ENCODE peak calls at places on chromosomes 4 and X, in nine cellular contexts. X is CD4-positive, alpha-beta T cell; T is neural crest cell; Y is CD8-positive, alpha-beta T cell; S is epithelial cell of esophagus; F is gastrocnemius medialis; N is testis; E is esophagus squamous epithelium; V is osteocyte. B is an unnamed sample.

GRCh38 chr4:163048447-163048846 is 118.2 kb downstream of the NAF1 start:
- DNase-seq in X (no peak), T (no peak), Y (no peak), S (peak; percentile 52), F (no peak), N (peak; percentile 60), E (no peak), V (no peak), B (no peak)

GRCh38 chr4:156692016-156692415 is 279.6 kb downstream of the PDGFC start:
- DNase-seq in X (no peak), T (no peak), Y (no peak), S (no peak), F (no peak), N (no peak), E (no peak), V (no peak), B (no peak)

GRCh38 chrX:8179653-8180052 is 8.6 kb upstream of the VCX2 start:
- DNase-seq in X (no peak), T (no peak), Y (no peak), S (peak; percentile 26), F (no peak), N (no peak), E (no peak), V (no peak), B (no peak)

GRCh38 chrX:40104649-40105015 is 6.9 kb upstream of the BCOR start:
- DNase-seq in X (no peak), T (no peak), Y (no peak), S (peak; percentile 56), F (peak; percentile 51), N (no peak), E (no peak), V (no peak), B (no peak)

GRCh38 chr4:2728806-2729532 is 27.2 kb downstream of the TNIP2 start:
- DNase-seq in X (no peak), T (no peak), Y (no peak), S (no peak), F (peak; percentile 10), N (no peak), E (no peak), V (no peak), B (peak; percentile 30)

GRCh38 chr4:84401669-84402068 is 97.4 kb downstream of the NKX6-1 start:
- DNase-seq in X (no peak), T (no peak), Y (no peak), S (no peak), F (no peak), N (no peak), E (no peak), V (no peak), B (no peak)

GRCh38 chrX:69366183-69366582 is 137.9 kb upstream of the NALF2 start:
- DNase-seq in X (no peak), T (no peak), Y (no peak), S (no peak), F (no peak), N (no peak), E (no peak), V (no peak), B (no peak)

GRCh38 chr4:10554694-10555093 is 97.5 kb upstream of the ZNF518B start:
- DNase-seq in X (peak; percentile 18), T (peak; percentile 80), Y (peak; percentile 43), S (peak; percentile 68), F (peak; percentile 15), N (peak; percentile 81), E (no peak), V (no peak), B (no peak)

GRCh38 chr4:128285085-128286023 is 2.3 kb downstream of the PGRMC2 start:
- DNase-seq in X (no peak), T (no peak), Y (no peak), S (no peak), F (no peak), N (no peak), E (no peak), V (no peak), B (no peak)

GRCh38 chr4:74189331-74190043 is 31.6 kb downstream of the MTHFD2L start:
- DNase-seq in X (no peak), T (no peak), Y (no peak), S (peak; percentile 74), F (no peak), N (no peak), E (no peak), V (no peak), B (no peak)

GRCh38 chr4:124483043-124483906 is 229.3 kb downstream of the ANKRD50 start:
- DNase-seq in X (no peak), T (no peak), Y (no peak), S (no peak), F (no peak), N (no peak), E (no peak), V (no peak), B (no peak)

GRCh38 chrX:9786839-9787635 is 808 bp downstream of the SHROOM2 start:
- DNase-seq in X (no peak), T (no peak), Y (no peak), S (peak; percentile 30), F (no peak), N (peak; percentile 20), E (no peak), V (no peak), B (no peak)

GRCh38 chr4:15653864-15654391 is 1.2 kb downstream of the FBXL5 start:
- DNase-seq in X (no peak), T (peak; percentile 5), Y (no peak), S (peak; percentile 46), F (no peak), N (peak; percentile 49), E (no peak), V (no peak), B (no peak)

GRCh38 chrX:44506688-44507087 is 36.0 kb downstream of the FUNDC1 start:
- DNase-seq in X (no peak), T (no peak), Y (no peak), S (no peak), F (no peak), N (no peak), E (no peak), V (no peak), B (no peak)

GRCh38 chrX:108001218-108001814 is 19.1 kb upstream of the TEX13B start:
- DNase-seq in X (no peak), T (no peak), Y (peak; percentile 23), S (peak; percentile 69), F (peak; percentile 18), N (no peak), E (no peak), V (no peak), B (no peak)

GRCh38 chr4:169256101-169256612 is 14.6 kb downstream of the SH3RF1 start:
- DNase-seq in X (no peak), T (no peak), Y (no peak), S (peak; percentile 57), F (no peak), N (no peak), E (no peak), V (no peak), B (no peak)

GRCh38 chr4:80154547-80154933 is 42.8 kb upstream of the PRDM8 start:
- DNase-seq in X (no peak), T (no peak), Y (no peak), S (no peak), F (no peak), N (no peak), E (no peak), V (no peak), B (no peak)

DNA sequence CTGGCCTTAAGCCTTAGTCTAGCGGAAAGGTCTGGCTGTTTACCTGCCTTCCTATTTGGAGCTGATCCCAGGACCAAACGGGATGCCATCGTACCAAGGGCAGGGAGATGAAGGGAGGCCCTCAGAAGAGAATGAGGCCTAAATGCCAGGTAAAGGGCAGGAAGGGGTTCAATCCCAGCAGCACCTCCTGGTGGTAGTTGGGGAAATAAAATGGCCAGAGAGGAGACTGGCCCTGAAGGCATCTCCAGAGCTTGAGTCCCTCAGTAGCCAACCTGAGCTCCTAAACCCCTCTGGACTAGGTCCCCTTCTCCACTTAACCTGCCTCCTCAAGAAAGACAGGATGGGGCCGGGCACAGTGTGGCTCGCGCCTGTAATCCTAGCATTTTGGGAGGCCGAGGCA is 53.7 kb downstream of the KDM5C start:
- DNase-seq in X (no peak), T (no peak), Y (no peak), S (no peak), F (no peak), N (no peak), E (no peak), V (no peak), B (no peak)
- TF ChIP-seq CTCF in X (no peak), T (no peak), Y (no peak), S (no peak), F (no peak), N (no peak), E (no peak), V (no peak), B (no peak)

GRCh38 chrX:153338836-153339235 is 4.9 kb downstream of the ZNF275 start:
- DNase-seq in X (no peak), T (no peak), Y (no peak), S (no peak), F (no peak), N (no peak), E (no peak), V (peak; percentile 44), B (no peak)
- TF ChIP-seq CTCF in X (no peak), T (no peak), Y (no peak), S (no peak), F (no peak), N (no peak), E (no peak), V (no peak), B (no peak)

DNA sequence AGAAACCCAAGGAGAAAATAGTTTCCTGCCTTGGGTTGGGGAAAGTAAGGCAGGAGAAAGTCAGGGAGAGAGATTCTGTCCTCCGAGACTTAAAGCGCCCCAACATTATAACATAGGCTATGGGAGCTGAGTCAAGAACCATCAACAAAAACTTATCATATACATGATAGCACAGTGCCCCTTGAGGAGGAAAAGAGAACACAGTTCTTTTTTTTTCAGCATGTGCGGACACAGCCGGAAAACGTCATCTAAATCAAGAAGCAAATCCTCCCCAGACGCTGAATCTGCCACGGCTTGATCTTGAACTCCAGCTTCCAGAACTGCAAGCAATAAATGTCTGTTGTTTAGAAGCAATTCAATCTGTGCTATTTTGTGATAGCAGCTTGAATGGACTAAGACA is 549.6 kb upstream of the PRKX start:
- DNase-seq in X (no peak), T (no peak), Y (no peak), S (peak; percentile 1), F (no peak), N (no peak), E (no peak), V (no peak), B (no peak)
- TF ChIP-seq CTCF in X (no peak), T (peak; percentile 67), Y (no peak), S (no peak), F (no peak), N (no peak), E (no peak), V (peak; percentile 8), B (peak; percentile 54)

DNA sequence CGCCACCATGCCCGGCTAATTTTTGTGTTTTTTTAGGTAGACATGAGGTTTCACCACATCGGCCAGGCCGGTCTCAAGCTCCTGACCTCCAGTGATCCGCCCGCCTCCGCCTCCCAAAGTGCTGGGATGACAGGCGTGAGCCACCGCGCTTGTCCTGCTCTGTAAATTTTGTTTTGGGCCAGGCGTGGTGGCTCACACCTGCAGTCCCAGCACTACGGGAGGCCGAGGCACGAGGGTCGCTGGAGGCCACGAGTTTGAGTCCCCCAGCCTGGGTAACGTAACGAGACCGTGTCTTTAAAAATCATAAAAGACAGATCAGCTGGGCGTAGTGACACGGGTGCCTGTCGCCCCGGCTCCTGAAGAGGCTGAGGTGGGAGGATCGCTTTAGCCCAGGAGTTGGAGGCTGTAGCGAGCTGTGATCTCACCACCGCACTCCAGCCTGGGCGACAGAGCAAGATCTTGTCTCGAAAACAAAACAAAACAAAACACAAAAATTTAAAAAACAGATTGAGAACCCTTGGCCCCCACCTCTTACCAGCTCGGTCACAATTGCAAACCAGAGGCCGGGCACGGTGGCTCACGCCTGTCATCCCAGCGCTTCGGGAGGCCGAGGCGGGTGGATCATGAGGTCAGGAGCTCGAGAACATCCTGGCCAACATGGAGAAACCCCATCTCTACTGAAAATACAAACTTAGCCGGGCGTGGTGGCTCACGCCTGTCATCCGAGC is 34.0 kb upstream of the PPP2R3B start:
- DNase-seq in X (no peak), T (no peak), Y (no peak), S (no peak), F (no peak), N (no peak), E (no peak), V (no peak), B (peak; percentile 47)
- TF ChIP-seq CTCF in X (no peak), T (no peak), Y (no peak), S (no peak), F (no peak), N (no peak), E (no peak), V (no peak), B (no peak)

B was measured in chondrocyte.